ENCODE peak calls at places on chromosomes 6 and 20, in eight cellular contexts. J, H, L, I, Q, W, Y and G are unnamed samples.

GRCh38 chr6:130132286-130132701 is 90.5 kb downstream of the SAMD3 start:
- DNase-seq in J (no peak), H (no peak), L (no peak), I (no peak), Q (no peak), W (no peak), Y (no peak), G (no peak)

GRCh38 chr6:101907356-101908217 is 514.1 kb downstream of the GRIK2 start:
- DNase-seq in J (no peak), H (peak; percentile 33), L (no peak), I (no peak), Q (no peak), W (no peak), Y (no peak), G (no peak)

GRCh38 chr6:46323312-46323965 is 152.7 kb upstream of the ENPP5 start:
- DNase-seq in J (no peak), H (no peak), L (no peak), I (no peak), Q (no peak), W (no peak), Y (no peak), G (no peak)

GRCh38 chr6:133248241-133249001 is 7.3 kb downstream of the EYA4 start:
- DNase-seq in J (no peak), H (no peak), L (no peak), I (no peak), Q (no peak), W (no peak), Y (no peak), G (no peak)

GRCh38 chr6:36633915-36634314 is 39.8 kb downstream of the SRSF3 start:
- DNase-seq in J (peak; percentile 87), H (peak; percentile 70), L (peak; percentile 52), I (no peak), Q (no peak), W (no peak), Y (no peak), G (no peak)

GRCh38 chr20:1636621-1637020 is 16.8 kb upstream of the SIRPB1 start:
- DNase-seq in J (no peak), H (peak; percentile 93), L (no peak), I (no peak), Q (no peak), W (no peak), Y (no peak), G (no peak)

GRCh38 chr6:25872804-25873203 is 1.2 kb downstream of the SLC17A3 start:
- DNase-seq in J (no peak), H (no peak), L (no peak), I (no peak), Q (no peak), W (no peak), Y (no peak), G (no peak)

GRCh38 chr6:109526905-109527628 is 44.0 kb upstream of the ZBTB24 start:
- DNase-seq in J (peak; percentile 67), H (peak; percentile 65), L (peak; percentile 46), I (peak; percentile 64), Q (peak; percentile 69), W (peak; percentile 28), Y (peak; percentile 62), G (peak; percentile 73)

GRCh38 chr6:47788498-47788884 is 6.7 kb downstream of the OPN5 start:
- DNase-seq in J (no peak), H (no peak), L (no peak), I (no peak), Q (no peak), W (no peak), Y (no peak), G (peak; percentile 20)

GRCh38 chr6:106046116-106046853 is 39.9 kb upstream of the PRDM1 start:
- DNase-seq in J (no peak), H (peak; percentile 7), L (no peak), I (no peak), Q (no peak), W (no peak), Y (peak; percentile 35), G (no peak)

GRCh38 chr20:24708411-24709295 is 239.2 kb downstream of the SYNDIG1 start:
- DNase-seq in J (no peak), H (no peak), L (no peak), I (peak; percentile 29), Q (no peak), W (no peak), Y (no peak), G (no peak)

GRCh38 chr20:20204326-20204725 is 152.0 kb downstream of the CFAP61 start:
- DNase-seq in J (no peak), H (no peak), L (peak; percentile 27), I (no peak), Q (no peak), W (no peak), Y (no peak), G (no peak)

GRCh38 chr20:40683221-40683893 is 5.7 kb downstream of the MAFB start:
- DNase-seq in J (no peak), H (no peak), L (no peak), I (peak; percentile 71), Q (no peak), W (no peak), Y (no peak), G (peak; percentile 66)

GRCh38 chr20:5191829-5192569 is 65.2 kb downstream of the CDS2 start:
- DNase-seq in J (peak; percentile 79), H (peak; percentile 90), L (peak; percentile 74), I (no peak), Q (peak; percentile 51), W (peak; percentile 61), Y (peak; percentile 59), G (peak; percentile 30)

GRCh38 chr6:138258197-138258596 is 39.9 kb upstream of the PBOV1 start:
- DNase-seq in J (no peak), H (no peak), L (no peak), I (no peak), Q (no peak), W (no peak), Y (no peak), G (no peak)

GRCh38 chr6:9204171-9204570 is 768.8 kb upstream of the SLC35B3 start:
- DNase-seq in J (peak; percentile 41), H (no peak), L (no peak), I (no peak), Q (peak; percentile 56), W (no peak), Y (no peak), G (no peak)

GRCh38 chr6:71852951-71853350 is 33.4 kb upstream of the RIMS1 start:
- DNase-seq in J (no peak), H (no peak), L (no peak), I (no peak), Q (no peak), W (no peak), Y (no peak), G (no peak)

GRCh38 chr6:98843274-98844243 is 9.2 kb downstream of the POU3F2 start:
- DNase-seq in J (no peak), H (no peak), L (no peak), I (peak; percentile 72), Q (no peak), W (no peak), Y (no peak), G (no peak)

GRCh38 chr6:119880840-119881239 is 531.3 kb upstream of the MAN1A1 start:
- DNase-seq in J (no peak), H (no peak), L (no peak), I (no peak), Q (no peak), W (no peak), Y (no peak), G (no peak)

GRCh38 chr6:128569737-128570438 is 49.5 kb upstream of the PTPRK start:
- DNase-seq in J (peak; percentile 9), H (no peak), L (no peak), I (no peak), Q (peak; percentile 54), W (no peak), Y (no peak), G (no peak)

GRCh38 chr6:44395501-44395900 is 8.0 kb downstream of the CDC5L start:
- DNase-seq in J (no peak), H (no peak), L (no peak), I (no peak), Q (no peak), W (no peak), Y (no peak), G (no peak)
- H3K9ac ChIP-seq in J (no peak overlapping the region), H (no peak overlapping the region), L (no peak overlapping the region), I (no peak overlapping the region), Q (no peak overlapping the region), W (no peak overlapping the region), Y (no peak overlapping the region), G (no peak overlapping the region)

DNA sequence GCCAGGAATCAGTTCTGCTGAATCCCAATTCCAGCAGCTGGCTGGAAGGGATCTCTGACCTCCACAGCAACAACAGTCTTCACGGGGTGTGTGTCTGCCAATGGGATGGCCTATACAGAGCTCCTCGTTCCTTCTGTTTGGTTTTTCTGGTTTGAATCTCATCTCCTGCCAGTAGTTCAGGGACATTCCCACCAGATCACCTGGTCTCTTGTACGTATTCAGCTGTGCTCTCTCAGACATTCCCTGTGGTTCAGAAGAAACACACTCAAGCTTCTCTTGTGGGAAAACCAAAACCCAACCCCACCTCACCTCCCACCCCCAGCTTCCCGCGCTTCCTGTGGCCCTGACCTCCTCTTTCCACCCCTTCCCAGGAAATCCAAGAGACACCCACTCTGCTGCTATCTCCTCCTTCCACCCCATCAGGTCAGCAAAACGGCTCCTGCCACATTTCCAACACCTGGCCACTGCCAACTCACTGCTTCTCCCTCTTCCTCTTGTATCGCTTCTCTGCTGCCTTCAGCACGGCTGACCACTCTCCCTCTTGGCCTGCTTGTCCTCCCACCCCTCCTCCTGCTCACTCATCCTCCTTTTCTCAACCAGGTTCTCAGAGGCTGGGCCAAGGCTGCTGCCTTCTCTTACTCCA is 63.3 kb upstream of the PTGIS start:
- DNase-seq in J (no peak), H (no peak), L (no peak), I (no peak), Q (no peak), W (no peak), Y (no peak), G (no peak)
- TF ChIP-seq POLR2AphosphoS5 in J (peak; percentile 12), H (no peak), L (no peak), I (no peak), Q (no peak), W (no peak), Y (no peak), G (no peak)

GRCh38 chr20:10580700-10581099 is 93.1 kb downstream of the JAG1 start:
- DNase-seq in J (no peak), H (no peak), L (no peak), I (no peak), Q (no peak), W (no peak), Y (no peak), G (no peak)

GRCh38 chr20:10579942-10580341 is 93.9 kb downstream of the JAG1 start:
- DNase-seq in J (no peak), H (no peak), L (no peak), I (no peak), Q (no peak), W (no peak), Y (no peak), G (no peak)

GRCh38 chr20:10584319-10584812 is 89.4 kb downstream of the JAG1 start:
- DNase-seq in J (no peak), H (no peak), L (no peak), I (no peak), Q (no peak), W (no peak), Y (no peak), G (no peak)

GRCh38 chr20:10578607-10579006 is 95.2 kb downstream of the JAG1 start:
- DNase-seq in J (peak; percentile 55), H (peak; percentile 71), L (no peak), I (no peak), Q (peak; percentile 64), W (no peak), Y (no peak), G (no peak)

GRCh38 chr20:10581823-10582222 is 92.0 kb downstream of the JAG1 start:
- DNase-seq in J (no peak), H (peak; percentile 56), L (no peak), I (no peak), Q (no peak), W (no peak), Y (no peak), G (peak; percentile 62)
- H3K27ac ChIP-seq in J (no peak overlapping the region), H (no peak overlapping the region), L (no peak overlapping the region), I (no peak overlapping the region), Q (no peak overlapping the region), W (no peak overlapping the region), Y (no peak overlapping the region), G (no peak overlapping the region)

GRCh38 chr20:58309607-58310290 is at the start of gene RAB22A:
- DNase-seq in J (peak; percentile 66), H (peak; percentile 56), L (peak; percentile 98), I (peak; percentile 84), Q (peak; percentile 39), W (no peak), Y (peak; percentile 94), G (no peak)
- H3K9ac ChIP-seq in J (peak within 1 kb of the TSS; percentile 91), H (peak within 1 kb of the TSS; percentile 96), L (peak within 1 kb of the TSS; percentile 91), I (peak within 1 kb of the TSS; percentile 77), Q (peak within 1 kb of the TSS; percentile 86), W (peak within 1 kb of the TSS; percentile 76), Y (peak within 1 kb of the TSS; percentile 97), G (peak within 1 kb of the TSS; percentile 93)